ENCODE peak calls at places on chromosomes 12 and 14, in six cellular contexts. Q, T, N, M, C and G are unnamed samples.

GRCh38 chr14:101072945-101073597 is 169.5 kb upstream of the RTL1 start:
- DNase-seq in M (peak), T (peak), C (no peak), Q (peak), N (peak), G (peak)

GRCh38 chr12:34033628-34034296 is 11.5 kb downstream of the ALG10 start:
- DNase-seq in C (no peak), T (no peak), N (no peak), M (peak), Q (no peak), G (no peak)

GRCh38 chr14:69363055-69363454 is 35.0 kb downstream of the ERH start:
- DNase-seq in N (no peak), C (peak), T (no peak), M (peak), Q (no peak), G (peak)

GRCh38 chr14:99881011-99881410 is 87.8 kb downstream of the EML1 start:
- DNase-seq in C (no peak), N (no peak), T (no peak), Q (no peak), M (no peak), G (no peak)

GRCh38 chr12:53071591-53072551 is 7.3 kb downstream of the SPRYD3 start:
- DNase-seq in T (no peak), N (no peak), C (peak), M (no peak), Q (no peak), G (peak)

GRCh38 chr14:53011053-53011462 is 60.2 kb upstream of the FERMT2 start:
- DNase-seq in T (peak), N (peak), C (peak), M (peak), Q (no peak), G (peak)

GRCh38 chr12:68915055-68915454 is 17.9 kb downstream of the CPM start:
- DNase-seq in Q (no peak), N (peak), C (no peak), T (no peak), M (peak), G (no peak)

GRCh38 chr12:115227137-115227615 is 543.2 kb upstream of the TBX3 start:
- DNase-seq in N (peak), Q (no peak), C (peak), T (peak), M (no peak), G (no peak)

GRCh38 chr12:95173392-95174251 is 43.6 kb downstream of the FGD6 start:
- DNase-seq in C (peak), Q (no peak), M (peak), T (no peak), N (peak), G (no peak)

GRCh38 chr14:89025581-89026236 is 201.3 kb downstream of the TTC8 start:
- DNase-seq in M (no peak), T (no peak), N (no peak), Q (no peak), C (peak), G (no peak)

GRCh38 chr14:51147183-51147582 is 52.3 kb upstream of the TRIM9 start:
- DNase-seq in N (no peak), T (no peak), C (no peak), Q (no peak), M (no peak), G (no peak)

GRCh38 chr12:58519839-58520238 is 400.5 kb downstream of the LRIG3 start:
- DNase-seq in T (no peak), C (no peak), Q (no peak), M (no peak), N (no peak), G (no peak)

GRCh38 chr14:56004807-56005579 is 113.2 kb upstream of the PELI2 start:
- DNase-seq in M (peak), T (peak), Q (no peak), C (no peak), N (peak), G (no peak)

GRCh38 chr12:107894589-107894988 is 120.1 kb downstream of the ASCL4 start:
- DNase-seq in N (no peak), Q (no peak), M (no peak), C (no peak), T (no peak), G (peak)

GRCh38 chr12:64184216-64184615 is 37.9 kb downstream of the KICS2 start:
- DNase-seq in C (no peak), Q (no peak), M (no peak), N (no peak), T (no peak), G (no peak)

GRCh38 chr14:96187216-96188050 is 17.2 kb upstream of the BDKRB2 start:
- DNase-seq in M (peak), C (no peak), Q (no peak), N (no peak), T (no peak), G (no peak)

GRCh38 chr14:29310757-29311156 is 544.2 kb downstream of the FOXG1 start:
- DNase-seq in C (no peak), M (peak), T (no peak), N (peak), Q (no peak), G (no peak)